ENCODE peak calls at places on chromosomes 12 and 14, in eight cellular contexts. O is suprapubic skin, H is uterus, K is IMR-90, C is esophagus squamous epithelium, G is upper lobe of left lung, R is testis, W is heart left ventricle. V is an unnamed sample.

GRCh38 chr12:85441740-85442139 is 161.7 kb downstream of the ALX1 start:
- DNase-seq in O (no peak), H (no peak), K (peak; percentile 7), C (no peak), G (no peak), R (no peak), W (no peak), V (no peak)

GRCh38 chr12:117408161-117408791 is 46.9 kb upstream of the NOS1 start:
- DNase-seq in O (no peak), H (no peak), K (no peak), C (no peak), G (peak; percentile 62), R (peak; percentile 69), W (peak; percentile 30), V (no peak)

GRCh38 chr14:70879448-70879847 is 27.8 kb upstream of the PCNX1 start:
- DNase-seq in O (no peak), H (no peak), K (peak; percentile 41), C (no peak), G (no peak), R (no peak), W (no peak), V (no peak)

GRCh38 chr12:46383654-46384450 is 11.3 kb upstream of the SLC38A2 start:
- DNase-seq in O (peak; percentile 97), H (peak; percentile 95), K (peak; percentile 97), C (peak; percentile 45), G (peak; percentile 96), R (peak; percentile 95), W (peak; percentile 97), V (no peak)

GRCh38 chr14:104688755-104689619 is at the start of gene INF2:
- DNase-seq in O (no peak), H (peak; percentile 60), K (peak; percentile 32), C (no peak), G (peak; percentile 94), R (peak; percentile 66), W (peak; percentile 83), V (no peak)

GRCh38 chr12:89401433-89402086 is 49.3 kb upstream of the DUSP6 start:
- DNase-seq in O (no peak), H (no peak), K (no peak), C (no peak), G (no peak), R (no peak), W (no peak), V (no peak)

GRCh38 chr12:84408936-84409335 is 503.7 kb downstream of the SLC6A15 start:
- DNase-seq in O (no peak), H (no peak), K (no peak), C (no peak), G (no peak), R (no peak), W (no peak), V (no peak)

GRCh38 chr14:42027271-42027670 is 420.6 kb downstream of the LRFN5 start:
- DNase-seq in O (no peak), H (no peak), K (no peak), C (no peak), G (no peak), R (no peak), W (no peak), V (no peak)

GRCh38 chr12:132147423-132148367 is 3.4 kb downstream of the NOC4L start:
- DNase-seq in O (peak; percentile 57), H (peak; percentile 15), K (no peak), C (no peak), G (peak; percentile 77), R (no peak), W (no peak), V (no peak)

GRCh38 chr12:47878918-47879481 is 25.8 kb downstream of the VDR start:
- DNase-seq in O (no peak), H (no peak), K (no peak), C (no peak), G (no peak), R (no peak), W (no peak), V (no peak)

GRCh38 chr12:118068361-118068958 is 7.5 kb upstream of the WSB2 start:
- DNase-seq in O (no peak), H (no peak), K (no peak), C (no peak), G (no peak), R (no peak), W (no peak), V (no peak)

GRCh38 chr12:78239566-78239965 is 408.9 kb downstream of the NAV3 start:
- DNase-seq in O (no peak), H (no peak), K (no peak), C (no peak), G (no peak), R (no peak), W (no peak), V (no peak)

GRCh38 chr12:44038411-44038810 is 202.5 kb downstream of the TMEM117 start:
- DNase-seq in O (no peak), H (no peak), K (no peak), C (no peak), G (no peak), R (no peak), W (no peak), V (no peak)

GRCh38 chr14:95260537-95261440 is 58.9 kb downstream of the CLMN start:
- DNase-seq in O (no peak), H (no peak), K (peak; percentile 39), C (no peak), G (no peak), R (no peak), W (no peak), V (no peak)

GRCh38 chr14:95261616-95262510 is 57.8 kb downstream of the CLMN start:
- DNase-seq in O (no peak), H (no peak), K (no peak), C (no peak), G (peak; percentile 67), R (no peak), W (peak; percentile 64), V (no peak)

GRCh38 chr14:95264271-95264973 is 55.3 kb downstream of the CLMN start:
- DNase-seq in O (no peak), H (no peak), K (no peak), C (no peak), G (no peak), R (no peak), W (no peak), V (no peak)

GRCh38 chr14:95263527-95264231 is 56.0 kb downstream of the CLMN start:
- DNase-seq in O (no peak), H (no peak), K (no peak), C (no peak), G (no peak), R (no peak), W (no peak), V (no peak)

DNA sequence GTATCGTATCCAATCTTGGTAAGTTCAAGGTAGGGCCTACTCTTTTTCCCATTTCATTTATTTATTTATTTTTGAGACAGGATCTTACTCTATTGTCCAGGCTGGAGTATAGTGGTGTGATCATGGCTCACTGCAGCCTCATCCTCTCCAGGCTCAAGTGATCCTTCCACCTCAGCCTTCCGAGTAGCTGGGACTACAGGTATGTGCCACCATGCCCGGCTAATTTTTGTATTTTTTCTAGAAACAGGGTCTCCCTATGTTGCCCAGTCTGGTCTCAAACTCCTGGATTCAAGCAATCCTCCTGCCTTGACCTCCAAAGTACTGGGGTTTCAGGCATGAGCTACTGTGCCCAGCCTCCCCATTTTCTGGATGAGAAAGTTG is 57.2 kb downstream of the CLMN start:
- DNase-seq in O (no peak), H (no peak), K (no peak), C (no peak), G (no peak), R (no peak), W (no peak), V (no peak)
- TF ChIP-seq POLR2A in O (no peak), H (no peak), K (no peak), C (no peak), G (no peak), R (no peak), W (no peak), V (no peak)

GRCh38 chr12:169528-170360 is 44.2 kb downstream of the SLC6A12 start:
- DNase-seq in O (no peak), H (no peak), K (no peak), C (no peak), G (no peak), R (no peak), W (peak; percentile 39), V (no peak)
- H3K27ac ChIP-seq in O (no peak overlapping the region), H (no peak overlapping the region), K (no peak overlapping the region), C (no peak overlapping the region), G (no peak overlapping the region), R (no peak overlapping the region), W (no peak overlapping the region), V (no peak overlapping the region)

GRCh38 chr12:106896603-106897002 is 59.1 kb upstream of the TMEM263 start:
- DNase-seq in O (no peak), H (no peak), K (no peak), C (no peak), G (no peak), R (no peak), W (no peak), V (no peak)

GRCh38 chr12:106893451-106893850 is 62.3 kb upstream of the TMEM263 start:
- DNase-seq in O (no peak), H (no peak), K (peak; percentile 46), C (no peak), G (no peak), R (no peak), W (no peak), V (no peak)

GRCh38 chr12:106897082-106897481 is 58.6 kb upstream of the TMEM263 start:
- DNase-seq in O (no peak), H (no peak), K (peak; percentile 45), C (no peak), G (no peak), R (no peak), W (no peak), V (no peak)

GRCh38 chr12:106892075-106892474 is 63.6 kb upstream of the TMEM263 start:
- DNase-seq in O (no peak), H (no peak), K (no peak), C (no peak), G (no peak), R (no peak), W (no peak), V (no peak)

GRCh38 chr12:106894774-106895173 is 60.9 kb upstream of the TMEM263 start:
- DNase-seq in O (no peak), H (no peak), K (peak; percentile 7), C (no peak), G (no peak), R (no peak), W (no peak), V (no peak)
- H3K36me3 ChIP-seq in O (no peaks in the 10 kb centered on the region), H (no peaks in the 10 kb centered on the region), K (no peaks in the 10 kb centered on the region), C (no peaks in the 10 kb centered on the region), G (no peaks in the 10 kb centered on the region), R (no peaks in the 10 kb centered on the region), W (no peaks in the 10 kb centered on the region), V (no peaks in the 10 kb centered on the region)

GRCh38 chr12:52657305-52657902 is 5.4 kb upstream of the KRT2 start:
- DNase-seq in O (no peak), H (no peak), K (no peak), C (no peak), G (no peak), R (no peak), W (no peak), V (peak; percentile 16)

GRCh38 chr12:52655720-52656124 is 3.7 kb upstream of the KRT2 start:
- DNase-seq in O (no peak), H (no peak), K (no peak), C (no peak), G (no peak), R (no peak), W (peak; percentile 27), V (no peak)

GRCh38 chr12:52659395-52659794 is 7.4 kb upstream of the KRT2 start:
- DNase-seq in O (no peak), H (no peak), K (no peak), C (no peak), G (no peak), R (no peak), W (no peak), V (no peak)

GRCh38 chr12:52656616-52657015 is 4.6 kb upstream of the KRT2 start:
- DNase-seq in O (no peak), H (no peak), K (no peak), C (no peak), G (no peak), R (no peak), W (no peak), V (no peak)

GRCh38 chr12:52658196-52658595 is 6.2 kb upstream of the KRT2 start:
- DNase-seq in O (no peak), H (no peak), K (no peak), C (no peak), G (no peak), R (no peak), W (no peak), V (peak; percentile 52)
- TF ChIP-seq POLR2A in O (no peak), H (no peak), K (no peak), C (no peak), G (no peak), R (no peak), W (no peak), V (no peak)

V was measured in vagina.